ENCODE peak calls at places on chromosome 5, in four cellular contexts. U, I, J and Y are unnamed samples.

GRCh38 chr5:26807231-26808199 is 230.9 kb downstream of the CDH9 start:
- DNase-seq in J (no peak), I (no peak), U (peak; percentile 34), Y (no peak)

GRCh38 chr5:9562101-9562500 is 16.2 kb upstream of the SEMA5A start:
- DNase-seq in U (peak; percentile 36), J (no peak), I (no peak), Y (no peak)

GRCh38 chr5:156835905-156836304 is 14.2 kb upstream of the PPP1R2B start:
- DNase-seq in J (no peak), U (peak; percentile 39), I (no peak), Y (no peak)

GRCh38 chr5:16888694-16889124 is 47.4 kb downstream of the MYO10 start:
- DNase-seq in I (no peak), J (no peak), U (no peak), Y (no peak)

GRCh38 chr5:24059006-24059405 is 551.6 kb downstream of the PRDM9 start:
- DNase-seq in I (no peak), U (no peak), J (no peak), Y (no peak)

GRCh38 chr5:81601912-81602311 is 149.0 kb downstream of the SSBP2 start:
- DNase-seq in J (no peak), U (no peak), I (no peak), Y (no peak)

GRCh38 chr5:115453391-115454095 is 91.0 kb downstream of the FEM1C start:
- DNase-seq in U (no peak), I (no peak), J (no peak), Y (no peak)

GRCh38 chr5:141513627-141514329 is 24.9 kb downstream of the PCDHGC5 start:
- DNase-seq in I (peak; percentile 60), J (peak; percentile 66), U (peak; percentile 85), Y (peak; percentile 71)

GRCh38 chr5:135457424-135458071 is 5.4 kb upstream of the TIFAB start:
- DNase-seq in U (peak; percentile 83), I (peak; percentile 71), J (peak; percentile 69), Y (peak; percentile 83)

GRCh38 chr5:95238560-95239325 is 46.2 kb downstream of the MCTP1 start:
- DNase-seq in J (no peak), I (no peak), U (no peak), Y (no peak)

GRCh38 chr5:79806741-79807140 is 117.1 kb downstream of the CMYA5 start:
- DNase-seq in U (no peak), I (no peak), J (no peak), Y (no peak)

GRCh38 chr5:80119337-80119736 is 84.2 kb downstream of the THBS4 start:
- DNase-seq in J (no peak), I (no peak), U (no peak), Y (no peak)

GRCh38 chr5:171162602-171163001 is 146.4 kb upstream of the TLX3 start:
- DNase-seq in U (peak; percentile 76), J (no peak), I (no peak), Y (no peak)

GRCh38 chr5:63960646-63961045 is 1.6 kb downstream of the HTR1A start:
- DNase-seq in U (no peak), J (no peak), I (no peak), Y (no peak)

GRCh38 chr5:153445875-153446567 is 44.4 kb upstream of the GRIA1 start:
- DNase-seq in U (no peak), I (no peak), J (no peak), Y (no peak)

GRCh38 chr5:57513785-57514184 is 31.2 kb upstream of the ACTBL2 start:
- DNase-seq in J (no peak), U (no peak), I (no peak), Y (no peak)

GRCh38 chr5:33807771-33808170 is 84.0 kb downstream of the ADAMTS12 start:
- DNase-seq in I (no peak), U (no peak), J (no peak), Y (no peak)

GRCh38 chr5:34789639-34790038 is 49.3 kb upstream of the TTC23L start:
- DNase-seq in U (no peak), I (no peak), J (no peak), Y (no peak)

GRCh38 chr5:71586052-71586940 is 844 bp upstream of the MCCC2 start:
- DNase-seq in J (no peak), U (no peak), I (no peak), Y (no peak)

GRCh38 chr5:177528631-177529030 is 11.9 kb upstream of the DDX41 start:
- DNase-seq in I (no peak), J (no peak), U (no peak), Y (no peak)

GRCh38 chr5:157076558-157076957 is 17.6 kb upstream of the HAVCR1 start:
- DNase-seq in J (no peak), I (no peak), U (no peak), Y (no peak)

GRCh38 chr5:59354811-59355210 is 538.7 kb downstream of the PDE4D start:
- DNase-seq in J (no peak), U (no peak), I (no peak), Y (no peak)

DNA sequence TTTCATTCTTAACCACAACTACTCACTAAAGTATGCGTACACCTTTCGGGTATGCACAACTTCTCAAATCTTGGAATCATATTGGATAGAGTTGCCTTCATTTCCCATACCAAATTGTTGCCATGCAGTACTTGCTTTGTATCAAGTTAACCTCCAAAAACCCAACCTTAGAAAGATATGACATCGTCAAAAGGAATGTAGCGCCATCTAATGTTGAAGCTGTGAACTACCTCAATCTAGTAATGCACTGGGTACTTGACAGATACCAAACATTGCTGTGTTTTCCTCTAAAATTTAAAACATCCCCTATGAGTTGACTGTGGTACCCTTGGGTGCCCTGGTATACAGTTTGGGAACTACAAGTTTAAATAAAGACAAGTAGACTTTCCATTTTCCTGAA is 318.4 kb downstream of the ARL15 start:
- DNase-seq in U (no peak), I (no peak), J (no peak), Y (no peak)
- TF ChIP-seq CTCF in U (peak; percentile 72), I (no peak), J (no peak), Y (no peak)

DNA sequence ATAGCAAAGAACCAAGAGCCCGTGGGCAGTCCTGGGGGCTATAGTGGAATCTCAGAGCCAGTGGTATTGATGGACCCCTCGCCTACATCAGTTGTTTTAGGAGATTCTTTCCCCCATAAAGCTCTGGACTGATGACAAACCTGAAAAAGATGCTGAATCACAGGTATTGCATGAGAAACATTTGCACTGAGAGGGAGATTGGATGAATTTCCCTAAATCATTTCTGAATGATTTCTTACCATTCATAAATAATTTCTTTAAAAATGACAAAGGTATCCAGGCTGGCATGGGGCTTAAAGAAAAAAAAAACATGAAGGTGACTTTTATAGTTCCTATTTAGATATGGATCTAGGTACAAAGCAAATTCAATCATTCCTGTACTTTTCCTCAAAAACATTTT is 54.0 kb upstream of the SLIT3 start:
- DNase-seq in J (no peak), I (no peak), U (no peak), Y (no peak)
- H3K27ac ChIP-seq in J (no peak overlapping the region), I (no peak overlapping the region), U (no peak overlapping the region), Y (no peak overlapping the region)

GRCh38 chr5:172946146-172946545 is 13.1 kb upstream of the RPL26L1 start:
- DNase-seq in U (no peak), I (no peak), J (no peak), Y (no peak)
- H3K4me1 ChIP-seq in U (no peaks in the 10 kb centered on the region), I (no peaks in the 10 kb centered on the region), J (no peaks in the 10 kb centered on the region), Y (no peaks in the 10 kb centered on the region)

GRCh38 chr5:4555739-4556285 is 584.3 kb upstream of the ADAMTS16 start:
- DNase-seq in J (no peak), U (no peak), I (no peak), Y (no peak)
- TF ChIP-seq CTCF in J (no peak), U (no peak), I (no peak), Y (no peak)

DNA sequence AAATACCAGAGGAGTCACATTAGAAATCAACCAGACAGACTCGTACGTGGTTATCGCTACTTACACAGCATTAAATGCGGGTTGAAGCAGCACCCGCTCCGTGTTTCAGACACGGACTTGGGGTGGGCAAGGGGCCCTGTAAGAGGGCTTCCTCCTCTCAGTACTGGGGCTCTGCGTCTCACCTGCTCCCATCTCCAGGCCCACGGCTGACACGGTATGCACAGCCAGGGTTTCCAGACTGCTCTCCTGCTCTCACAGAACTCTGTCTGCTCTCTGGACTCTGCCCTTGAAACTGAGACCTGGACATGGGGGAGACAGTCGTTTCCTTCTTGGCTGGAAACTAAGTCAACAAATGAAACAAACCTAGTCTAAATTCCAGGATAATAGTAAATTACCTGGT is 24.7 kb upstream of the RASGEF1C start:
- DNase-seq in J (no peak), U (no peak), I (no peak), Y (no peak)
- H3K27ac ChIP-seq in J (no peak overlapping the region), U (no peak overlapping the region), I (no peak overlapping the region), Y (no peak overlapping the region)